ENCODE peak calls at places on chromosome 12, in nine cellular contexts. J is cardiac muscle cell, R is Peyer's patch, G is breast epithelium, D is spleen, N is colonic mucosa, V is ovary, L is OCI-LY7, Z is left ventricle myocardium inferior. O is an unnamed sample. For H3K4me1 and H3K36me3, the result is how much of the 10 kb centered on the place peaks cover.

GRCh38 chr12:124823272-124823970 is 40.2 kb downstream of the SCARB1 start:
- DNase-seq in Z (no peak), G (no peak), L (no peak), J (no peak), V (no peak), N (no peak), R (no peak), D (no peak), O (no peak)

GRCh38 chr12:32211066-32211768 is 104.6 kb downstream of the BICD1 start:
- DNase-seq in Z (no peak), G (no peak), R (no peak), V (no peak), N (no peak), J (no peak), D (no peak), L (peak), O (no peak)

GRCh38 chr12:3795096-3795799 is 42.3 kb upstream of the CRACR2A start:
- DNase-seq in G (no peak), V (no peak), D (no peak), R (no peak), Z (no peak), N (no peak), J (no peak), L (no peak), O (no peak)

GRCh38 chr12:49348781-49349180 is 2.1 kb downstream of the DNAJC22 start:
- DNase-seq in N (no peak), D (no peak), L (no peak), V (no peak), Z (no peak), J (no peak), R (no peak), G (no peak), O (no peak)

GRCh38 chr12:21301-22189 is 45.0 kb upstream of the IQSEC3 start:
- DNase-seq in D (peak), L (no peak), R (no peak), N (no peak), Z (no peak), G (no peak), V (no peak), J (no peak), O (no peak)

GRCh38 chr12:122265931-122266771 is at the start of gene VPS33A:
- DNase-seq in D (peak), G (peak), Z (peak), J (peak), V (peak), R (peak), N (peak), L (peak), O (peak)

GRCh38 chr12:46219892-46220655 is 48.8 kb downstream of the SLC38A1 start:
- DNase-seq in G (no peak), D (no peak), L (no peak), V (no peak), Z (no peak), N (no peak), R (peak), J (peak), O (no peak)

GRCh38 chr12:1374296-1374695 is 220.1 kb downstream of the FBXL14 start:
- DNase-seq in Z (no peak), G (no peak), N (no peak), V (no peak), D (no peak), L (no peak), J (no peak), R (no peak), O (no peak)

GRCh38 chr12:125454786-125455450 is 389.7 kb downstream of the AACS start:
- DNase-seq in V (no peak), D (no peak), Z (no peak), N (no peak), G (no peak), L (no peak), R (no peak), J (no peak), O (no peak)

GRCh38 chr12:83841620-83842019 is 1071.0 kb downstream of the SLC6A15 start:
- DNase-seq in G (no peak), J (no peak), D (no peak), N (no peak), L (no peak), Z (no peak), V (no peak), R (no peak), O (no peak)

GRCh38 chr12:38904932-38905479 is 385 bp downstream of the CPNE8 start:
- DNase-seq in Z (peak), R (peak), D (peak), N (peak), G (peak), V (peak), J (peak), L (no peak), O (peak)

GRCh38 chr12:63151061-63151897 is at the start of gene AVPR1A:
- DNase-seq in R (no peak), G (no peak), Z (peak), L (no peak), D (peak), V (no peak), N (no peak), J (no peak), O (no peak)

GRCh38 chr12:10293151-10293550 is 14.5 kb upstream of the KLRD1 start:
- DNase-seq in N (no peak), D (no peak), J (no peak), Z (no peak), L (no peak), G (no peak), V (no peak), R (no peak), O (no peak)

GRCh38 chr12:109738209-109738608 is 24.6 kb downstream of the FAM222A start:
- DNase-seq in N (no peak), Z (no peak), V (peak), R (no peak), D (peak), L (no peak), J (no peak), G (peak), O (peak)

GRCh38 chr12:93387780-93388179 is 10.1 kb downstream of the NUDT4 start:
- DNase-seq in N (no peak), V (no peak), J (peak), D (no peak), Z (no peak), R (no peak), L (no peak), G (no peak), O (no peak)

GRCh38 chr12:113136128-113136989 is 798 bp upstream of the RASAL1 start:
- DNase-seq in G (no peak), Z (no peak), J (peak), N (peak), R (peak), V (no peak), D (peak), L (peak), O (no peak)

GRCh38 chr12:104456417-104456949 is at the start of gene CHST11:
- DNase-seq in L (peak), R (peak), N (peak), G (no peak), Z (peak), V (peak), J (peak), D (peak), O (peak)

GRCh38 chr12:120583478-120584030 is 2.4 kb upstream of the POP5 start:
- DNase-seq in G (peak), N (peak), Z (peak), R (peak), L (peak), V (peak), J (peak), D (peak), O (peak)

GRCh38 chr12:25269701-25270100 is 19.0 kb upstream of the KRAS start:
- DNase-seq in D (no peak), L (peak), J (no peak), R (no peak), G (no peak), V (no peak), Z (no peak), N (no peak), O (no peak)

GRCh38 chr12:15931590-15932053 is 20.5 kb downstream of the DERA start:
- DNase-seq in D (no peak), N (no peak), V (no peak), Z (no peak), G (no peak), R (no peak), J (no peak), L (peak), O (no peak)

GRCh38 chr12:128510527-128510926 is 243.6 kb downstream of the TMEM132C start:
- DNase-seq in L (no peak), N (no peak), Z (no peak), V (no peak), J (no peak), R (no peak), D (no peak), G (no peak), O (no peak)

GRCh38 chr12:105343836-105344235 is 13.3 kb downstream of the C12orf75 start:
- DNase-seq in R (no peak), V (no peak), N (no peak), Z (no peak), G (no peak), L (no peak), J (no peak), D (no peak), O (no peak)

GRCh38 chr12:77830952-77831351 is 258 bp downstream of the NAV3 start:
- DNase-seq in V (no peak), N (no peak), Z (no peak), J (peak), G (no peak), D (no peak), L (no peak), R (no peak), O (no peak)

GRCh38 chr12:95605875-95606274 is 54.6 kb upstream of the USP44 start:
- DNase-seq in V (no peak), R (no peak), Z (no peak), G (no peak), N (no peak), J (no peak), D (no peak), L (no peak), O (no peak)

GRCh38 chr12:50162225-50162624 is 4.9 kb downstream of the CERS5 start:
- DNase-seq in G (no peak), D (no peak), R (no peak), J (peak), Z (no peak), N (no peak), V (no peak), L (no peak), O (no peak)

GRCh38 chr12:132550014-132550802 is 60.2 kb downstream of the LRCOL1 start:
- DNase-seq in V (peak), Z (no peak), J (no peak), D (no peak), N (no peak), R (no peak), L (no peak), G (no peak), O (no peak)

GRCh38 chr12:53327435-53328042 is 6.1 kb upstream of the AAAS start:
- DNase-seq in D (no peak), V (no peak), J (peak), L (peak), Z (no peak), G (no peak), R (no peak), N (no peak), O (no peak)

GRCh38 chr12:28017126-28017872 is 44.8 kb upstream of the PTHLH start:
- DNase-seq in G (no peak), J (no peak), R (no peak), L (no peak), V (no peak), D (no peak), N (no peak), Z (no peak), O (no peak)

GRCh38 chr12:29795715-29796114 is 12.0 kb upstream of the TMTC1 start:
- DNase-seq in Z (no peak), D (no peak), N (no peak), J (no peak), L (no peak), G (no peak), V (no peak), R (no peak), O (no peak)

GRCh38 chr12:124510301-124510970 is 57.0 kb downstream of the NCOR2 start:
- DNase-seq in G (no peak), N (peak), L (no peak), V (no peak), J (no peak), R (no peak), Z (no peak), D (no peak), O (no peak)

GRCh38 chr12:116263431-116263830 is 14.1 kb downstream of the MED13L start:
- DNase-seq in V (no peak), Z (no peak), G (no peak), J (no peak), N (no peak), L (no peak), R (no peak), D (no peak), O (no peak)
- H3K4me1 ChIP-seq in V (under half), Z (half or more), G (under half), J (under half), N (under half), L (under half), R (under half), D (half or more), O (under half)

DNA sequence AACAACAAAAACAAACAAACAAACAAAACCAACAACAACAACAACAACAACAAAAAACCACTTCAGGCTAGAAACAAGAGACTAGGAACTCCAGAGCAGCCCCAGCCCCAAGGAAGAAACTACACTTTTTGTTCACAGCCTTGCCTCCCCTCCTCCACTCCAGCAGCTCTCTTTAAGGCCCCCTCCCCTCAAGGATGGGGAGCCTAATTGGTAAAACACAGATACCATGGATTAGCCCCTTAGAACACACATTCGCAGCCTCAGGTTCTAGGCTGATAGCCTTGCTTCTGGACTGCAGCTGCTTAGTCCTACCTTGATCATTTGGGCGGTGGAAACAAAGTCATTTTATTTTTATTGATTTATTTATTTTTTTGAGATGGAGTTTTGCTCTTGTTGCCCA is 11.9 kb upstream of the AVIL start:
- DNase-seq in V (no peak), N (no peak), L (no peak), G (no peak), J (no peak), D (no peak), R (no peak), Z (no peak), O (no peak)
- H3K36me3 ChIP-seq in V (under half), N (under half), L (under half), G (under half), J (under half), D (under half), R (under half), Z (under half), O (under half)

GRCh38 chr12:90964616-90965015 is 9.6 kb upstream of the CCER1 start:
- DNase-seq in V (no peak), G (no peak), L (no peak), N (no peak), Z (no peak), D (no peak), R (no peak), J (no peak), O (no peak)
- H3K4me1 ChIP-seq in V (under half), G (under half), L (under half), N (under half), Z (under half), D (under half), R (under half), J (under half), O (under half)

DNA sequence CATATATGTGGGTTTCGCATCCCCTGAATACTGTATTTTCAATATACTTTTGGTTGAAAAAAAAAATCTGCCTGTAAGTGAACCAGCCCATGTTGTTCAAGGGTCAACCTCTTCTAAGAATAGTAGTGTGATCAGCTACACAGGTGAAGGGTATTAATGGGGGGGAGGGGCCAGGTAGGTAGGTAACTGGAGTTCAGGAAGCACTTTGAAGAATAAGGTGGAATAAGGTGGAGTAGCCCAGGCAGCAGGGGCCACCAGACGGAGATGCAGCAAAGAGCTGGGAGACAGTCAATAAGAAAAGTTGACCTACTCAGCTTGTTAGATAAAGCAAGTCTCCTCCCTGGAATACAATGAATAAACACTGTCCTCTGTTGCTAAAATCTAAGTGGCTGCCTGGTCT is 9.3 kb downstream of the LDHB start:
- DNase-seq in R (no peak), L (no peak), Z (no peak), D (no peak), V (no peak), N (no peak), G (no peak), J (no peak), O (no peak)
- H3K36me3 ChIP-seq in R (under half), L (half or more), Z (half or more), D (under half), V (under half), N (under half), G (under half), J (half or more), O (under half)

O was measured in heart left ventricle.